ENCODE peak calls at places on chromosomes 16 and 17, in nine cellular contexts. One of them, this sample, is unnamed.

GRCh38 chr16:74123826-74124225 is 172.8 kb upstream of the PSMD7 start:
- DNase-seq in left lung: no peak
- DNase-seq in skeletal muscle cell: no peak
- DNase-seq in kidney epithelial cell: no peak
- DNase-seq in choroid plexus epithelial cell: no peak
- DNase-seq in uterus: no peak
- DNase-seq in sigmoid colon: no peak
- DNase-seq in GM23338: no peak
- DNase-seq in left ventricle myocardium inferior: no peak
- DNase-seq in this sample: no peak

GRCh38 chr17:34714475-34715410 is 135.4 kb downstream of the TMEM132E start:
- DNase-seq in left lung: no peak
- DNase-seq in kidney epithelial cell: no peak
- DNase-seq in choroid plexus epithelial cell: no peak
- DNase-seq in skeletal muscle cell: no peak
- DNase-seq in sigmoid colon: no peak
- DNase-seq in uterus: no peak
- DNase-seq in left ventricle myocardium inferior: no peak
- DNase-seq in GM23338: no peak
- DNase-seq in this sample: no peak

GRCh38 chr16:24509536-24509935 is 29.8 kb upstream of the RBBP6 start:
- DNase-seq in GM23338: no peak
- DNase-seq in left ventricle myocardium inferior: no peak
- DNase-seq in kidney epithelial cell: no peak
- DNase-seq in uterus: no peak
- DNase-seq in skeletal muscle cell: no peak
- DNase-seq in sigmoid colon: no peak
- DNase-seq in left lung: no peak
- DNase-seq in choroid plexus epithelial cell: no peak
- DNase-seq in this sample: no peak

GRCh38 chr16:56345406-56346050 is 79.8 kb downstream of the AMFR start:
- DNase-seq in choroid plexus epithelial cell: no peak
- DNase-seq in skeletal muscle cell: no peak
- DNase-seq in sigmoid colon: no peak
- DNase-seq in uterus: no peak
- DNase-seq in kidney epithelial cell: no peak
- DNase-seq in GM23338: no peak
- DNase-seq in left ventricle myocardium inferior: no peak
- DNase-seq in left lung: peak
- DNase-seq in this sample: no peak

GRCh38 chr16:50688083-50688482 is 5.3 kb upstream of the NOD2 start:
- DNase-seq in GM23338: no peak
- DNase-seq in left ventricle myocardium inferior: no peak
- DNase-seq in choroid plexus epithelial cell: no peak
- DNase-seq in left lung: no peak
- DNase-seq in uterus: no peak
- DNase-seq in sigmoid colon: no peak
- DNase-seq in skeletal muscle cell: no peak
- DNase-seq in kidney epithelial cell: no peak
- DNase-seq in this sample: no peak

GRCh38 chr16:8714143-8714542 is 39.7 kb downstream of the ABAT start:
- DNase-seq in kidney epithelial cell: no peak
- DNase-seq in skeletal muscle cell: no peak
- DNase-seq in choroid plexus epithelial cell: no peak
- DNase-seq in left lung: no peak
- DNase-seq in sigmoid colon: no peak
- DNase-seq in GM23338: peak
- DNase-seq in uterus: no peak
- DNase-seq in left ventricle myocardium inferior: no peak
- DNase-seq in this sample: no peak

GRCh38 chr17:37743875-37744632 is 805 bp downstream of the HNF1B start:
- DNase-seq in uterus: no peak
- DNase-seq in GM23338: peak
- DNase-seq in left lung: peak
- DNase-seq in left ventricle myocardium inferior: no peak
- DNase-seq in kidney epithelial cell: no peak
- DNase-seq in sigmoid colon: no peak
- DNase-seq in choroid plexus epithelial cell: no peak
- DNase-seq in skeletal muscle cell: no peak
- DNase-seq in this sample: no peak

GRCh38 chr16:4850211-4850610 is 2.9 kb downstream of the UBN1 start:
- DNase-seq in GM23338: no peak
- DNase-seq in skeletal muscle cell: no peak
- DNase-seq in kidney epithelial cell: no peak
- DNase-seq in uterus: no peak
- DNase-seq in sigmoid colon: no peak
- DNase-seq in left ventricle myocardium inferior: no peak
- DNase-seq in choroid plexus epithelial cell: peak
- DNase-seq in left lung: no peak
- DNase-seq in this sample: no peak

GRCh38 chr16:85637808-85638186 is 24.7 kb downstream of the GSE1 start:
- DNase-seq in left lung: peak
- DNase-seq in sigmoid colon: no peak
- DNase-seq in kidney epithelial cell: no peak
- DNase-seq in left ventricle myocardium inferior: peak
- DNase-seq in uterus: no peak
- DNase-seq in skeletal muscle cell: no peak
- DNase-seq in choroid plexus epithelial cell: no peak
- DNase-seq in GM23338: no peak
- DNase-seq in this sample: no peak

GRCh38 chr16:67884684-67885083 is at the start of gene NRN1L:
- DNase-seq in kidney epithelial cell: peak
- DNase-seq in uterus: peak
- DNase-seq in GM23338: peak
- DNase-seq in choroid plexus epithelial cell: peak
- DNase-seq in left lung: peak
- DNase-seq in skeletal muscle cell: peak
- DNase-seq in sigmoid colon: peak
- DNase-seq in left ventricle myocardium inferior: peak
- DNase-seq in this sample: peak
- H3K4me3 ChIP-seq in kidney epithelial cell: no peak
- H3K4me3 ChIP-seq in uterus: no peak
- H3K4me3 ChIP-seq in GM23338: peak
- H3K4me3 ChIP-seq in choroid plexus epithelial cell: no peak
- H3K4me3 ChIP-seq in left lung: no peak
- H3K4me3 ChIP-seq in skeletal muscle cell: no peak
- H3K4me3 ChIP-seq in sigmoid colon: peak
- H3K4me3 ChIP-seq in left ventricle myocardium inferior: peak
- H3K4me3 ChIP-seq in this sample: peak

DNA sequence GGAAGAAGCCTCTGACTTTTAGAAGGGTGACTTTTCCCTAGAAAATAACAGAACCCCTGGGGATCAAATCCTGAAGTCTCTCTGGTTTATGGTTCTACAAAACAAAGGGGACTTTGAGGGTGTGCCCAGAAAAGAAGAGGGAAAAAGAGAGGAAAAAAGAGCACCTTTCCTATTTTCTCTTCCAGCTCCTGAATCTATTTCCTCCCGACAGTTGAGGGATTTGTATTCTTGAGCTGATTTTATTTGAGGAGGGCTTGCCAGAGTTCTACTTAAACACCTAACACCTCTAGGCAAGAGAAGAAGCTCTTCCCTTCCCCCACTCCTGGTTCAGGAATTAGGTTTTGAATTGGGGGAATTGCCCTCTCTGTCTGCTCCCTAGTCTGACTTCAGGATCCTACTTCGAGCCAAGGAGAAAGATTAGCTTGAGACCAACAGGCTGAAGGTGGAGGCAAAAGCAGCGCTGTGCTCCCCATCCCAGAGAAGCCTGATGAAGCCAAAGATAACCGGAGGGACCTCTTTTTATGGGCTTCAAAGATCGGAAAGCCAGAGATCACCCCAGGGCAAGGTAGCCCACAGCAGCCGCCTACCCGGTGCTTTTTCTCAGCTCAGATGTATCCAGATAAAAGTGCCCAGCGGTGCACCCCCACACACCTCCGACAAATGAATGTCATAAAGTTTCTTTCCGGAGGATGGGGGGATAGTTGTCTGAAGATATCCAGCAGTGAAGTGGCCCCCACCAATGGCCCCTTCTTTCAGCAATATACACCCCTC is 796 bp downstream of the HOXB3 start:
- DNase-seq in uterus: no peak
- DNase-seq in kidney epithelial cell: no peak
- DNase-seq in skeletal muscle cell: no peak
- DNase-seq in choroid plexus epithelial cell: no peak
- DNase-seq in sigmoid colon: no peak
- DNase-seq in left ventricle myocardium inferior: no peak
- DNase-seq in GM23338: no peak
- DNase-seq in left lung: no peak
- DNase-seq in this sample: no peak
- H3K4me3 ChIP-seq in uterus: peak
- H3K4me3 ChIP-seq in kidney epithelial cell: peak
- H3K4me3 ChIP-seq in skeletal muscle cell: peak
- H3K4me3 ChIP-seq in choroid plexus epithelial cell: no peak
- H3K4me3 ChIP-seq in sigmoid colon: peak
- H3K4me3 ChIP-seq in left ventricle myocardium inferior: no peak
- H3K4me3 ChIP-seq in GM23338: no peak
- H3K4me3 ChIP-seq in left lung: peak
- H3K4me3 ChIP-seq in this sample: no peak

GRCh38 chr16:87951550-87952538 is 610 bp downstream of the BANP start:
- DNase-seq in left lung: peak
- DNase-seq in skeletal muscle cell: no peak
- DNase-seq in sigmoid colon: no peak
- DNase-seq in GM23338: peak
- DNase-seq in left ventricle myocardium inferior: no peak
- DNase-seq in kidney epithelial cell: no peak
- DNase-seq in uterus: no peak
- DNase-seq in choroid plexus epithelial cell: no peak
- DNase-seq in this sample: no peak

GRCh38 chr16:87950765-87951549 is at the start of gene BANP:
- DNase-seq in choroid plexus epithelial cell: peak
- DNase-seq in uterus: peak
- DNase-seq in left lung: peak
- DNase-seq in GM23338: peak
- DNase-seq in sigmoid colon: peak
- DNase-seq in skeletal muscle cell: peak
- DNase-seq in left ventricle myocardium inferior: peak
- DNase-seq in kidney epithelial cell: peak
- DNase-seq in this sample: peak

GRCh38 chr16:87954361-87954760 is 3.1 kb downstream of the BANP start:
- DNase-seq in GM23338: no peak
- DNase-seq in kidney epithelial cell: no peak
- DNase-seq in left lung: peak
- DNase-seq in uterus: no peak
- DNase-seq in choroid plexus epithelial cell: no peak
- DNase-seq in left ventricle myocardium inferior: no peak
- DNase-seq in sigmoid colon: no peak
- DNase-seq in skeletal muscle cell: no peak
- DNase-seq in this sample: no peak

GRCh38 chr16:87953308-87954208 is 2.3 kb downstream of the BANP start:
- DNase-seq in kidney epithelial cell: no peak
- DNase-seq in skeletal muscle cell: no peak
- DNase-seq in choroid plexus epithelial cell: no peak
- DNase-seq in uterus: no peak
- DNase-seq in GM23338: no peak
- DNase-seq in sigmoid colon: no peak
- DNase-seq in left lung: no peak
- DNase-seq in left ventricle myocardium inferior: no peak
- DNase-seq in this sample: no peak

DNA sequence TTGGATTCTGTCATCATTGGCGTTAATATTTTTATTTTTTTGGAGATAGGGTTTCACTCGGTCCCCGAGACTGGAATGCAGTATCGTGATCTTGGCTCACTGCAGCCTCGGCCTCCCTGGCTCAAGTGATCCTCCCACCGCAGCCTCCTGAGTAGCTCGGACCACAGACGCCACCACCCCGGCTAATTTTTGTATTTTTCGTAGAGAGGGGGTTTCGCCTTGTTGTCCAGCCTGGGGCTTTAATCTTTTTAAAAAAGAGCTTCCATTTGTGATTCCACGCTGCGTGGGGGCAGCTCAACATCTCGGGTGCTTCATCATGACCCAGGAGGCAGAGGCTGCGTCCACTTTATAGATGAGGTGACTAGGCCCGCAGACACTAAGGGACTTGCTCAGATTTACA is 1.5 kb downstream of the BANP start:
- DNase-seq in uterus: no peak
- DNase-seq in GM23338: no peak
- DNase-seq in skeletal muscle cell: no peak
- DNase-seq in left lung: peak
- DNase-seq in left ventricle myocardium inferior: no peak
- DNase-seq in sigmoid colon: no peak
- DNase-seq in kidney epithelial cell: no peak
- DNase-seq in choroid plexus epithelial cell: no peak
- DNase-seq in this sample: no peak
- H3K4me3 ChIP-seq in uterus: no peak
- H3K4me3 ChIP-seq in GM23338: peak
- H3K4me3 ChIP-seq in skeletal muscle cell: no peak
- H3K4me3 ChIP-seq in left lung: no peak
- H3K4me3 ChIP-seq in left ventricle myocardium inferior: peak
- H3K4me3 ChIP-seq in sigmoid colon: no peak
- H3K4me3 ChIP-seq in kidney epithelial cell: no peak
- H3K4me3 ChIP-seq in choroid plexus epithelial cell: peak
- H3K4me3 ChIP-seq in this sample: peak

GRCh38 chr17:81278831-81279230 is 16.3 kb downstream of the SLC38A10 start:
- DNase-seq in left ventricle myocardium inferior: no peak
- DNase-seq in skeletal muscle cell: no peak
- DNase-seq in choroid plexus epithelial cell: no peak
- DNase-seq in left lung: peak
- DNase-seq in kidney epithelial cell: no peak
- DNase-seq in sigmoid colon: no peak
- DNase-seq in uterus: no peak
- DNase-seq in GM23338: no peak
- DNase-seq in this sample: no peak

GRCh38 chr17:81282141-81282540 is 13.0 kb downstream of the SLC38A10 start:
- DNase-seq in sigmoid colon: no peak
- DNase-seq in choroid plexus epithelial cell: no peak
- DNase-seq in left ventricle myocardium inferior: no peak
- DNase-seq in left lung: peak
- DNase-seq in uterus: no peak
- DNase-seq in kidney epithelial cell: no peak
- DNase-seq in GM23338: no peak
- DNase-seq in skeletal muscle cell: no peak
- DNase-seq in this sample: no peak

GRCh38 chr17:81279278-81280073 is 15.6 kb downstream of the SLC38A10 start:
- DNase-seq in GM23338: no peak
- DNase-seq in uterus: no peak
- DNase-seq in skeletal muscle cell: no peak
- DNase-seq in left ventricle myocardium inferior: no peak
- DNase-seq in sigmoid colon: no peak
- DNase-seq in left lung: peak
- DNase-seq in kidney epithelial cell: no peak
- DNase-seq in choroid plexus epithelial cell: no peak
- DNase-seq in this sample: no peak

GRCh38 chr17:81282876-81283275 is 12.2 kb downstream of the SLC38A10 start:
- DNase-seq in GM23338: no peak
- DNase-seq in sigmoid colon: no peak
- DNase-seq in uterus: no peak
- DNase-seq in choroid plexus epithelial cell: no peak
- DNase-seq in left ventricle myocardium inferior: no peak
- DNase-seq in skeletal muscle cell: no peak
- DNase-seq in left lung: peak
- DNase-seq in kidney epithelial cell: no peak
- DNase-seq in this sample: no peak

DNA sequence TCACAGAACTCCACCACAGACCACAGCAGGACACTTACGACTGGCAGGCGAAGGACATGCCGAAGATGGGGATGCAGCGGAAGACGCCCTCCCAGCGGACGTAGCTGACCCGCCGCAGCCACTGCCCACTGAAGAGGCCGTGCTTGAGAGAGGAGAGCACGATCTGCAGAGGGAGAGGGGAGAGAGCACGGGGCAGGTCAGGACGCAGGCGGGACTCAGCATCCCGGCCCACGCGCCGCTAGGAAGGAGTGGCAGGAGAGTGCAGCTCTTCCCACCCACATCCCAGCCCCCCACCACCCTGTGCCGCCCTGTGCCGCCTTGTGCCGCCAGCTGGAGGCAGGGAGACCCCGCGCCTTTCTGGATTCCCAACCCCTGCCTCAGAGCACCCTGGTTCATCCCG is 14.5 kb downstream of the SLC38A10 start:
- DNase-seq in skeletal muscle cell: no peak
- DNase-seq in left ventricle myocardium inferior: no peak
- DNase-seq in left lung: peak
- DNase-seq in kidney epithelial cell: no peak
- DNase-seq in choroid plexus epithelial cell: no peak
- DNase-seq in GM23338: no peak
- DNase-seq in sigmoid colon: no peak
- DNase-seq in uterus: no peak
- DNase-seq in this sample: no peak
- H3K4me3 ChIP-seq in skeletal muscle cell: no peak
- H3K4me3 ChIP-seq in left ventricle myocardium inferior: no peak
- H3K4me3 ChIP-seq in left lung: no peak
- H3K4me3 ChIP-seq in kidney epithelial cell: no peak
- H3K4me3 ChIP-seq in choroid plexus epithelial cell: no peak
- H3K4me3 ChIP-seq in GM23338: no peak
- H3K4me3 ChIP-seq in sigmoid colon: no peak
- H3K4me3 ChIP-seq in uterus: no peak
- H3K4me3 ChIP-seq in this sample: no peak